ENCODE peak calls at places on chromosome 3, in eight cellular contexts. B is right atrium auricular region, M is cardiac fibroblast, I is foreskin fibroblast, J is neuronal stem cell, E is fibroblast of lung, K is H7, P is AG09309. S is an unnamed sample.

GRCh38 chr3:128112406-128112968 is 11.1 kb downstream of the RUVBL1 start:
- DNase-seq in B (no peak), M (peak), I (peak), J (no peak), E (peak), K (no peak), P (peak), S (peak)

GRCh38 chr3:4801924-4802323 is 177.3 kb upstream of the BHLHE40 start:
- DNase-seq in B (no peak), M (no peak), I (no peak), J (no peak), E (no peak), K (no peak), P (no peak), S (no peak)

GRCh38 chr3:177478170-177478859 is 281.0 kb upstream of the TBL1XR1 start:
- DNase-seq in B (peak), M (peak), I (peak), J (no peak), E (peak), K (no peak), P (peak), S (peak)

GRCh38 chr3:52670621-52671521 is 14.8 kb downstream of the PBRM1 start:
- DNase-seq in B (peak), M (peak), I (peak), J (no peak), E (peak), K (no peak), P (peak), S (peak)

GRCh38 chr3:190375250-190375649 is 12.7 kb upstream of the CLDN16 start:
- DNase-seq in B (no peak), M (no peak), I (no peak), J (no peak), E (no peak), K (no peak), P (no peak), S (no peak)

GRCh38 chr3:5187920-5188418 is 462 bp downstream of the EDEM1 start:
- DNase-seq in B (no peak), M (peak), I (peak), J (no peak), E (peak), K (peak), P (no peak), S (no peak)

GRCh38 chr3:187739125-187739560 is 6.1 kb downstream of the BCL6 start:
- DNase-seq in B (no peak), M (no peak), I (no peak), J (peak), E (no peak), K (peak), P (no peak), S (no peak)

GRCh38 chr3:67044295-67044694 is 46.2 kb downstream of the KBTBD8 start:
- DNase-seq in B (no peak), M (peak), I (no peak), J (no peak), E (peak), K (no peak), P (no peak), S (no peak)

GRCh38 chr3:142961539-142961938 is 1.9 kb downstream of the PAQR9 start:
- DNase-seq in B (no peak), M (no peak), I (no peak), J (no peak), E (no peak), K (no peak), P (no peak), S (no peak)

GRCh38 chr3:129277829-129278271 is 820 bp upstream of the HMCES start:
- DNase-seq in B (no peak), M (peak), I (no peak), J (no peak), E (no peak), K (peak), P (no peak), S (no peak)

GRCh38 chr3:58725326-58725853 is 58.8 kb upstream of the FAM3D start:
- DNase-seq in B (no peak), M (no peak), I (no peak), J (no peak), E (no peak), K (no peak), P (no peak), S (no peak)

GRCh38 chr3:37872413-37873160 is 10.9 kb downstream of the CTDSPL start:
- DNase-seq in B (no peak), M (peak), I (no peak), J (no peak), E (no peak), K (no peak), P (no peak), S (no peak)

GRCh38 chr3:188085596-188086560 is 68.1 kb upstream of the LPP start:
- DNase-seq in B (no peak), M (no peak), I (no peak), J (no peak), E (no peak), K (no peak), P (no peak), S (no peak)

GRCh38 chr3:105951043-105951442 is 82.2 kb upstream of the CBLB start:
- DNase-seq in B (no peak), M (no peak), I (no peak), J (no peak), E (no peak), K (no peak), P (no peak), S (no peak)

GRCh38 chr3:10366681-10367101 is 45.8 kb upstream of the SEC13 start:
- DNase-seq in B (no peak), M (peak), I (peak), J (no peak), E (peak), K (peak), P (peak), S (peak)

GRCh38 chr3:157156844-157157635 is 2.9 kb downstream of the CCNL1 start:
- DNase-seq in B (no peak), M (peak), I (no peak), J (no peak), E (no peak), K (no peak), P (no peak), S (no peak)

GRCh38 chr3:151366993-151367392 is 17.6 kb downstream of the P2RY12 start:
- DNase-seq in B (no peak), M (no peak), I (no peak), J (no peak), E (no peak), K (no peak), P (no peak), S (no peak)

GRCh38 chr3:105678017-105678416 is 190.8 kb downstream of the CBLB start:
- DNase-seq in B (no peak), M (no peak), I (no peak), J (no peak), E (no peak), K (no peak), P (no peak), S (no peak)

GRCh38 chr3:111906667-111907066 is 47.6 kb downstream of the PHLDB2 start:
- DNase-seq in B (no peak), M (no peak), I (no peak), J (no peak), E (peak), K (no peak), P (no peak), S (no peak)

GRCh38 chr3:85560088-85560790 is 601.5 kb downstream of the CADM2 start:
- DNase-seq in B (peak), M (peak), I (no peak), J (no peak), E (peak), K (no peak), P (no peak), S (peak)

GRCh38 chr3:155441026-155441425 is 147.5 kb upstream of the STRIT1 start:
- DNase-seq in B (no peak), M (no peak), I (no peak), J (no peak), E (no peak), K (no peak), P (no peak), S (no peak)

GRCh38 chr3:134049676-134050075 is 20.0 kb upstream of the SLCO2A1 start:
- DNase-seq in B (no peak), M (no peak), I (no peak), J (no peak), E (no peak), K (no peak), P (no peak), S (no peak)

GRCh38 chr3:159260049-159260662 is 458.3 kb downstream of the MFSD1 start:
- DNase-seq in B (no peak), M (peak), I (peak), J (peak), E (peak), K (peak), P (peak), S (peak)

GRCh38 chr3:39149498-39150169 is 3.8 kb downstream of the CSRNP1 start:
- DNase-seq in B (no peak), M (no peak), I (no peak), J (no peak), E (no peak), K (no peak), P (no peak), S (no peak)
- H3K4me3 ChIP-seq in B (peak), M (no peak), I (no peak), J (no peak), E (no peak), K (no peak), P (no peak), S (no peak)

DNA sequence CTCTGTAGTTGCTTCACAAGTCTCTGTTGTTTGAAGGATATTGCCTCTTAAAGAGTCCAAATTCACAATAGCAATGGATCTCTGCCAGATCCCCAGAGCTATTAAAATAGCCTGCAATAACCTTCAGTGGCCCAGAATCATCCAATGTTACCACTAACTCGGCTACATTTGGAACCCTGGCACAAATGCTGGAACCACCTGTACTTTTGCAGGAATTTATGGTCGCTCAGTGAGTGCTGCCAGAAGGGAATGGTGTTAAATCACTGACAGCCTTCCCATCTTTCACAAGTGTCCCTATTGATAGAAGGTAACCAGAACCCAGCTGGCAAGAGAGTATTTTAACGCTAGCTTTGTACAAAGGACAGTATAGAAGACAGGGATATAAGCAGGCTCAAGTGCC is 298.8 kb upstream of the PLSCR5 start:
- DNase-seq in B (no peak), M (no peak), I (no peak), J (no peak), E (no peak), K (no peak), P (no peak), S (no peak)
- H3K4me3 ChIP-seq in B (no peak), M (no peak), I (no peak), J (no peak), E (no peak), K (no peak), P (no peak), S (no peak)

DNA sequence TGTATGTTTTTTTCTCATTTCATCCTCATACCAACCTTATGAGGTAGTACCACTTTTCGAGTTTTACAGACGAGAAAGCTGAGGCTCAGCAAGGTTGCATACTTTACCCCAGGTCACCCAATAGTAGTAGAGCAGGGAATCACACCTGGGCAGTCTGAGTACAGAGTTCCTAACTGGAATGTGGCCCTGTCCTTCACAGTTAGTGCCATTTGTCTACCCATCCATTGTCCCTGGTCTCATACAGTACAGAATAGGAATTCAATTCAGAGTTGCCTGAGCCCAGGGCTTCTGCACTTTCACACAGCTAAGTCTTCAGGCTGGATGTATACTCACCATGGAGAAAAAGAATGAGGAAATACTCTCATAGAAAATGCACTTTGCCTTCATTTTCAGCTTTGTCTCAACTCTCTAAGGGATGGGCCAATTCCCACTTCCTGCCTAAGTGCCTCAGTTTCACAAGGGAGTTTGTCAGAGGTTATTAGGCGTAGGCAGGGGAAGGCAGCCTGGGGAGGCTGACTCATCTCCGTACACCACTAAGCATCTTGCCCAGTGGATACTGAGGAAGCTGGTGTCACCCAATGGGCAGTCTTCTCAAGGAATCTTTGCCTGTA is 93.2 kb downstream of the TMEM212 start:
- DNase-seq in B (no peak), M (peak), I (peak), J (no peak), E (peak), K (no peak), P (peak), S (peak)
- H3K4me3 ChIP-seq in B (no peak), M (no peak), I (no peak), J (no peak), E (no peak), K (no peak), P (no peak), S (no peak)

GRCh38 chr3:100525753-100526612 is 33.6 kb downstream of the TMEM45A start:
- DNase-seq in B (peak), M (peak), I (peak), J (no peak), E (peak), K (no peak), P (peak), S (peak)
- H3K4me3 ChIP-seq in B (no peak), M (no peak), I (peak), J (no peak), E (no peak), K (no peak), P (no peak), S (no peak)

DNA sequence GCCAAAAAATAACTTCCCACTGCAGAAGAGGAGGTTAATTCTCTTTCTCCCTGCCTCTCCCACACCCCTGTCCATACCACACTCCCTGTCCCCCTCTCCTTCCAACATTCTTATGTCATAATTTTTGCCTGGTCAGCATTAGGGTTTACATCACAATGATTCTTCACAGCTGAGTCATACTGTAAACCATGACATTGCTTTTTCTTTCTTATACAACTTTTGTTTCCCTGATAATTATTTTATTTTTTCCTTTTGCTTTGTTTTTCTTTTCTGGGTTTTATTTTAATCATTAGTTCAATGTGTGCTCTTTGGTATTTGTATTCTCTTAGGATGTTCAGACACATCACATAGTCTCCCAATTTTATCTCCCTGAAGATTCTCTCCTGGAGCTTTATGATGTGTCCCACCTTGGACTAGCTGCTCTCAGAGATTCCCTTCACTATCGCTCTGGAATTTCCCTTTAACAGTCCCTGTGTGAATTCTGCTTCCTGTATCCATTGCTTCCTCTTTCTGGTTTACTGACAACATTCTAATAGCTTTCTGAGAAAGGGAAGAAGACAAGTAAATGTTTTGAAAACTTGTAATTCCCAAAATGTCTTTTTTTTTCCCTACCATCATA is 70.7 kb downstream of the SOX2 start:
- DNase-seq in B (no peak), M (peak), I (no peak), J (no peak), E (no peak), K (peak), P (no peak), S (peak)
- H3K4me3 ChIP-seq in B (no peak), M (no peak), I (no peak), J (no peak), E (no peak), K (no peak), P (no peak), S (no peak)